ENCODE peak calls at places on chromosomes 4 and X, in four cellular contexts. H is AG04450, T is colonic mucosa, P is GM23338. X is an unnamed sample.

GRCh38 chr4:38008493-38009120 is 48.4 kb downstream of the PTTG2 start:
- DNase-seq in T (no peak), H (no peak), P (no peak), X (no peak)

GRCh38 chr4:36269116-36269515 is 12.3 kb upstream of the DTHD1 start:
- DNase-seq in P (no peak), H (no peak), T (no peak), X (no peak)

GRCh38 chrX:7233632-7234406 is 85.9 kb upstream of the PUDP start:
- DNase-seq in H (no peak), P (peak), T (no peak), X (no peak)

GRCh38 chrX:40938418-40938817 is 146.8 kb upstream of the USP9X start:
- DNase-seq in H (no peak), P (no peak), T (no peak), X (no peak)

GRCh38 chrX:110941906-110942305 is 146.3 kb upstream of the CHRDL1 start:
- DNase-seq in P (no peak), T (no peak), H (no peak), X (no peak)

GRCh38 chr4:657338-658030 is 16.6 kb downstream of the ATP5ME start:
- DNase-seq in T (no peak), H (no peak), P (peak), X (no peak)

GRCh38 chrX:125306335-125306866 is 13.3 kb upstream of the TEX13C start:
- DNase-seq in P (no peak), H (no peak), T (no peak), X (no peak)

GRCh38 chr4:98687876-98688275 is 29.5 kb upstream of the TSPAN5 start:
- DNase-seq in P (no peak), H (no peak), T (no peak), X (no peak)

GRCh38 chrX:44675364-44676024 is 132.8 kb upstream of the FUNDC1 start:
- DNase-seq in H (peak), P (no peak), T (no peak), X (no peak)

GRCh38 chr4:79650794-79651431 is 242.9 kb upstream of the GK2 start:
- DNase-seq in P (peak), H (peak), T (no peak), X (no peak)

GRCh38 chrX:71941145-71941544 is 30.5 kb downstream of the NHSL2 start:
- DNase-seq in P (no peak), H (no peak), T (no peak), X (no peak)

GRCh38 chr4:181807771-181808170 is 435.4 kb upstream of the TENM3 start:
- DNase-seq in P (no peak), T (no peak), H (peak), X (no peak)

GRCh38 chr4:128310266-128310697 is 22.7 kb upstream of the PGRMC2 start:
- DNase-seq in P (peak), H (no peak), T (peak), X (no peak)

GRCh38 chr4:112206431-112206830 is 25.2 kb upstream of the AP1AR start:
- DNase-seq in T (no peak), H (no peak), P (no peak), X (no peak)

GRCh38 chrX:13939741-13940597 is 89.7 kb downstream of the GEMIN8 start:
- DNase-seq in T (no peak), P (peak), H (no peak), X (no peak)

GRCh38 chrX:121851033-121851432 is 803.6 kb downstream of the GLUD2 start:
- DNase-seq in T (no peak), H (no peak), P (no peak), X (no peak)

GRCh38 chrX:154457491-154458115 is 478 bp upstream of the PLXNA3 start:
- DNase-seq in H (no peak), P (peak), T (peak), X (peak)

GRCh38 chr4:185128272-185129119 is 14.6 kb upstream of the SLC25A4 start:
- DNase-seq in H (no peak), T (no peak), P (peak), X (no peak)

GRCh38 chr4:54844911-54845310 is 187.2 kb downstream of the KIT start:
- DNase-seq in T (no peak), P (no peak), H (no peak), X (no peak)

GRCh38 chrX:118261136-118261535 is 84.8 kb upstream of the WDR44 start:
- DNase-seq in P (no peak), T (no peak), H (no peak), X (no peak)

GRCh38 chrX:30489323-30489722 is 88.2 kb downstream of the TASL start:
- DNase-seq in P (peak), T (no peak), H (no peak), X (no peak)

GRCh38 chrX:150270622-150271021 is 92.5 kb upstream of the MAMLD1 start:
- DNase-seq in T (no peak), P (no peak), H (no peak), X (no peak)

GRCh38 chr4:38509551-38509950 is 154.4 kb upstream of the KLF3 start:
- DNase-seq in T (no peak), H (no peak), P (no peak), X (no peak)

GRCh38 chr4:84050014-84050413 is 449.1 kb downstream of the NKX6-1 start:
- DNase-seq in H (no peak), T (no peak), P (peak), X (no peak)

GRCh38 chr4:8067274-8067936 is 91.2 kb downstream of the ABLIM2 start:
- DNase-seq in H (no peak), P (no peak), T (no peak), X (no peak)

GRCh38 chr4:3683744-3684421 is 82.3 kb upstream of the ADRA2C start:
- DNase-seq in H (no peak), P (no peak), T (no peak), X (no peak)

GRCh38 chr4:141457653-141458052 is 178.7 kb upstream of the IL15 start:
- DNase-seq in P (no peak), H (no peak), T (no peak), X (no peak)

GRCh38 chrX:109740076-109740809 is 7.2 kb upstream of the ACSL4 start:
- DNase-seq in T (no peak), H (no peak), P (no peak), X (no peak)

GRCh38 chrX:72340572-72340971 is 34.9 kb upstream of the CITED1 start:
- DNase-seq in H (no peak), P (no peak), T (no peak), X (no peak)

GRCh38 chrX:63506320-63506719 is 155.2 kb upstream of the SPIN4 start:
- DNase-seq in P (peak), T (no peak), H (no peak), X (no peak)

GRCh38 chr4:115090483-115091075 is 22.8 kb downstream of the NDST4 start:
- DNase-seq in H (no peak), T (no peak), P (peak), X (no peak)

GRCh38 chr4:186260504-186261448 is 5.2 kb upstream of the F11 start:
- DNase-seq in T (no peak), H (no peak), P (no peak), X (no peak)

GRCh38 chrX:40008841-40009461 is 88.8 kb downstream of the BCOR start:
- DNase-seq in P (peak), T (no peak), H (no peak), X (no peak)

GRCh38 chr4:244471-244870 is 60.8 kb downstream of the ZNF732 start:
- DNase-seq in H (no peak), T (peak), P (peak), X (peak)

GRCh38 chr4:185203380-185204237 is at the start of gene CFAP97:
- DNase-seq in H (peak), P (peak), T (peak), X (peak)

GRCh38 chr4:143335979-143336827 is 473 bp upstream of the GAB1 start:
- DNase-seq in T (peak), H (peak), P (peak), X (peak)

GRCh38 chr4:94995684-94996394 is 238.1 kb downstream of the BMPR1B start:
- DNase-seq in H (no peak), T (no peak), P (peak), X (no peak)

GRCh38 chrX:44088755-44089154 is 115.6 kb upstream of the NDP start:
- DNase-seq in P (no peak), H (no peak), T (no peak), X (no peak)

GRCh38 chrX:6679988-6680387 is 145.1 kb upstream of the VCX3A start:
- DNase-seq in T (no peak), H (no peak), P (no peak), X (no peak)

GRCh38 chr4:38804654-38805295 is at the start of gene TLR1:
- DNase-seq in P (peak), H (no peak), T (no peak), X (no peak)

DNA sequence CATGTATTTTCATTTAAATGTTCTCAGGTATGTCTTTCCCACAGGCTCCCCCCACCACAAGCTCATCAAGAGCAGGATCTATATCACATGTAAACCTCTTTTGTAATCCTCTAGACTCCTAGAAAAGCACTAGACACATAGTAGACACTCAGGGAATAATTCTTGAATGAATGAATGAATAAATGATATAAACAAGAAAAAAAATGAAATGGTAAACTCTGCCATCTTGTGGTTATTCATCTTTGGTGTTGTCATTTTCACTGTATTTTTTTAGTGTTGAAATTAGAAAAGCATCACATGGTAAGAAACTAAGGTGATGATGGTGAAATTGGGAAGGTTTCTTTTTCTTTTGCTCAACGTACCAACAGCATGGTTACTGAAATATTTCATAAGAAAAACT is 34.2 kb upstream of the C1GALT1C1 start:
- DNase-seq in P (peak), T (no peak), H (no peak), X (no peak)
- TF ChIP-seq CTCF in P (no peak), T (no peak), H (no peak), X (no peak)

GRCh38 chr4:150960079-150960478 is 55.0 kb downstream of the LRBA start:
- DNase-seq in H (no peak), T (no peak), P (peak), X (no peak)
- TF ChIP-seq CTCF in H (peak), T (peak), P (peak), X (no peak)

DNA sequence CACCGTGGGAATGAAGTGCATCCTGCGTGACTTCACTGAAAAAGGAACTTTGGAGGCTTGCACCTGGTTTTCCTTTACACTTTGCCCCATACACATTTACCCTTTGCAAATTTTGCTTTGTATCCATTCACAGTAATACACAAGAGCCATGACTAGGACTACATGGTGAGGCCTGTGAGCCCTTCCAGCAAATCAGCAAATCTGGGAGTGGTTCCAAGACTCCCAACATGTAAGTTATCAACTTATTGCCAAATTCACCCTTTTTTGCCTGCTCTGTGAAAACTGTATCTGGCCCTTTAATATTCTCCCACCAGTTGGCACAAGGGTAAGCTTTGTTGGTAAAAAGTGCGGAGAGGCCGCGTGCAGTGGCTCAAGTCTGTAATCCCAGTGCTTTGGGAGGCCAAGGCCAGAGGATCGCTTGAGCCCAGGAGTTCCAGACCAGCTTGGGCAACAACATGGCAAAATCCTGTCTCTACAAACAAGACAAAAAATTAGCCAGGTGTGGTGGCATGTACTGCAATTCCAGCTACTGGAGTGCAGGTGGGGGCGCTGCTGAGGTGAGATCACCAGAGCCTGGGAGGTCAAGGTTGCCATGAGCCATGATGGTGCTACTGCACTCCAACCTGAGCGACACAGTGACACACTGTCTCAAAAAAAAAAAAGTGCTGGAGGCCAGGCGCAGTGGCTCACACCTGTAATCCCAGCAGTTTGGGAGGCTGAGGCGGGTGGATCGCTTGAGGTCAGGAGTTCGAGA is 5.0 kb downstream of the PRMT9 start:
- DNase-seq in T (no peak), H (no peak), P (peak), X (no peak)
- TF ChIP-seq CTCF in T (no peak), H (no peak), P (peak), X (no peak)

GRCh38 chrX:70907900-70908299 is 611 bp downstream of the TEX11 start:
- DNase-seq in P (peak), H (no peak), T (no peak), X (no peak)

DNA sequence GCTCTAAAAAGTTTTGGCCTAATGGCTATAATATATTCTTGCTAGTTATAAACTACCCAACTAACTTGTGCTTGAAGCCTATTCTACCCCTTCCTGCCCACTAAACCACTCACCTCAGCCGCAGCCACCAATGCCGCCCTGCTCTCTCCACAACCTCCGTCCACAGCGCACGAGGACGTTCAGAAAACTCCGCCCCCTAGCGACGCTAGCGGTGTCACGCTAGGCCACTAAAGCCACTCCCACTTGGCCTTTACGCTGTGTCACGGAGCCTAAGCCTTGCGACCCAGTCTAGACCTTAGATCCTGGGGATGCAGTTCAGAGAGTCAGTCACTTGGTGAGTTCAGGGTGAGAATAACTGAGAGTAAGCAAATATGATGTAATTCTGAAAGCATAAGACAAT is at the start of gene TEX11:
- DNase-seq in T (no peak), P (peak), H (no peak), X (no peak)
- TF ChIP-seq CTCF in T (no peak), P (peak), H (no peak), X (no peak)

GRCh38 chr4:125762537-125762936 is 447.8 kb downstream of the FAT4 start:
- DNase-seq in P (peak), H (no peak), T (no peak), X (no peak)
- TF ChIP-seq CTCF in P (peak), H (peak), T (no peak), X (no peak)

GRCh38 chr4:183469327-183469726 is 24.9 kb downstream of the CDKN2AIP start:
- DNase-seq in P (no peak), H (no peak), T (no peak), X (no peak)

GRCh38 chr4:183468210-183469095 is 24.0 kb downstream of the CDKN2AIP start:
- DNase-seq in P (no peak), H (no peak), T (no peak), X (no peak)

GRCh38 chr4:183471960-183472708 is 27.7 kb downstream of the CDKN2AIP start:
- DNase-seq in P (peak), H (peak), T (peak), X (peak)

GRCh38 chr4:183469936-183470335 is 25.5 kb downstream of the CDKN2AIP start:
- DNase-seq in P (no peak), H (no peak), T (no peak), X (no peak)

GRCh38 chr4:183467246-183467645 is 22.8 kb downstream of the CDKN2AIP start:
- DNase-seq in P (no peak), T (no peak), H (no peak), X (no peak)
- TF ChIP-seq CTCF in P (no peak), T (no peak), H (no peak), X (no peak)

DNA sequence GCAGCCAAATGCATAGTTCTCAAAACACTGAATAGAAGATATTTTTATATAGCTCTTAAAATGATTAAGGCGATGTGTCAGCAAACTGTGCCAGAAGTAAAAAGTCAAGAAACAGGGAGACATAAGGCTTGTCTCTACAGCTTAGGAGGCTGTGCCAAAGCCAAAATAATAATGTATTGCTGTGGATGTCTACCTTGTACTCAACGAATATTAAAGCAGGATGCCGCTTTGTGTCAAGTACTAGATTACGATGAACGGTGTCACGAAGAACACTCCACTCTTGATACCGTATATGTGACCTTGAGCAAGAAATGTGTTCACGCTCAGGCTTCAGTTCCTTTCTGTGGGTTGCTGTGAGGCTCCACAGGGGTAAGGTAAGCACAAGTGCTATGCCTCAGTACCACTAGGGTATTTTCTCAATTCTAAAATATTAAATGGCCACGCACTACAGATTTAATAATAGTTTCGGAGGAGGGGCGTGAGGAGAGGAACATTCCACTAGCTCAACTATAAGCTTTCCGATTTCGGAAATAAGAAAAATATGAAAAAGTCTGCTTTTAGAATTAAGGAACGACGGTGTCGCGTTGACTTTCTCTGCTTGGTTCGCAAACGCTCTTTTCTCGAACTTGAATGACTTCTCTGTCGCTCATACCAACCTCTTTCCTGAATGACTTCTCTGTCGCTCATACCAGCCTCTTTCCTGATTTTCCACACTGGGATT is 679 bp upstream of the SCOC start:
- DNase-seq in T (no peak), P (peak), H (no peak), X (no peak)
- TF ChIP-seq CTCF in T (no peak), P (no peak), H (no peak), X (no peak)

DNA sequence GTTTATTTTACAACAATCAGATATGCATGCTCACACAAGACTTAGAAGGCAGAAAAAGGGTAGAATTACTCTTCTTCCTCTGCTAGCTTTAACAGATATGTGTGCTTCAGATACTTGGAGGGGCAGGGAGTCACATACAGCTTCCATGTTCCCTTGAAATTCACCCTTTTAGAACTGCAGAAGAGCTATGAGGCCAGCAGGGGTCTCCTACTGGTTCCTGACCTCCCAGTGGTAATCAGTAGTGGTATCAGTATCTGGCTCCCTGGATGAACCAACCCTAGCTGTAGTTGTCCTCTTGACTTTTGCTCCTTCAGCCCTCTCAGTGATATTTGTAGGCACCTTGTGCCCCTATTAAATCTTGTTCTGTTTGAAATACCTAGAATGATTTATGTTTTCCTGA is 81.5 kb downstream of the RCHY1 start:
- DNase-seq in H (no peak), P (peak), T (no peak), X (no peak)
- TF ChIP-seq CTCF in H (peak), P (peak), T (no peak), X (no peak)

DNA sequence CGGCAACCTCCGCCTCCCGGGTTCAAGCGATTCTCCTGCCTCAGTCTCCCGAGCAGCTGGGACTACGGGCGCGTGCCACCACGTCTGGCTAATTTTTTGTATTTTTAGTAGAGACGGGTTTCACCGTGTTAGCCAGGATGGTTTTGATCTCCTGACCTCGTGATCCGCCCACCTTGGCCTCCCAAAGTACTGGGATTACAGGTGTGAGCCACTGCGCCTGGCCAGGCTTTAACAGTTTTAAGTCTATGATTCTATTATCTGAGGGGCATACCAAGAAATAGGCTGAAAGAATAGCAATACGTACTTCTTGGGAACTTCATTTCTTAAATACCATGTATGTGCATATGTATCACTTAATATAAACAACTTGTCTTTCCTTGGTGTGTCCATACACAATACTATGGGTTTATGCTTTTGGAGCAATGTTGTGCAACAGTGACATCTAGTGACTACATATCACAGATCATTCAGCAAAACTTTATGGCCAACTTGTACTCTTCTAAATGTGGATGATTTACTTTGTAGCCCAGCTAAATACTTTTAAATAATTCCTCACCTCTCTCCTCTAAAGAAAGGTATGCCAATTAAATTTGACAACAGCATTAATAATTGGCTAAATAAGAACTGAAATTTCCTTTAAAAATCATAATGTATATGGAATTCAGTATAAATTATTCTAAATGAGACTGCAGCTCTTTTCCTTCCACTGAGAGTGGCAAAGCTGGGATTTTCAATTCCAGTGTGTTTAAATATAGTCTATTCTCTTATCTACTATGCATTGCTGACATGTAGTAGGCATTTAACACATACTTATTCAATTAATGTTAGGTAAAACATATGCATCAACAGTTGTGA is 10.4 kb downstream of the SLC9B1 start:
- DNase-seq in H (peak), T (peak), P (peak), X (no peak)
- TF ChIP-seq CTCF in H (peak), T (peak), P (peak), X (peak)

GRCh38 chrX:68209008-68209407 is 224.3 kb downstream of the OPHN1 start:
- DNase-seq in P (no peak), H (no peak), T (no peak), X (no peak)
- TF ChIP-seq CTCF in P (no peak), H (no peak), T (no peak), X (no peak)

X was measured in stomach.